ENCODE peak calls at places on chromosomes 2 and 18, in four cellular contexts. L, K, C and J are unnamed samples.

GRCh38 chr2:197311521-197312033 is 997 bp upstream of the ANKRD44 start:
- DNase-seq in C (no peak), K (no peak), L (no peak), J (no peak)

GRCh38 chr2:96500385-96501066 is 4.6 kb downstream of the NEURL3 start:
- DNase-seq in K (no peak), C (no peak), L (no peak), J (no peak)

GRCh38 chr2:105873721-105874120 is 129.0 kb downstream of the NCK2 start:
- DNase-seq in C (no peak), K (peak), L (peak), J (peak)

GRCh38 chr2:221502270-221502973 is 69.7 kb downstream of the EPHA4 start:
- DNase-seq in L (no peak), K (no peak), C (no peak), J (peak)

GRCh38 chr18:58800582-58800981 is 64.1 kb upstream of the ZNF532 start:
- DNase-seq in C (no peak), K (peak), L (peak), J (no peak)

GRCh38 chr2:75476778-75477177 is 84.0 kb downstream of the EVA1A start:
- DNase-seq in K (peak), L (no peak), C (no peak), J (peak)

GRCh38 chr18:68791801-68792200 is 6.1 kb upstream of the CCDC102B start:
- DNase-seq in K (no peak), L (no peak), C (no peak), J (no peak)

GRCh38 chr2:239942090-239942489 is 83.1 kb downstream of the NDUFA10 start:
- DNase-seq in C (peak), L (no peak), K (no peak), J (no peak)

GRCh38 chr2:64865073-64865830 is 123.9 kb upstream of the SLC1A4 start:
- DNase-seq in K (peak), C (peak), L (peak), J (peak)

GRCh38 chr2:28681216-28681981 is 70.2 kb upstream of the PPP1CB start:
- DNase-seq in K (peak), L (peak), C (peak), J (no peak)

GRCh38 chr2:31297751-31298150 is 63.8 kb downstream of the EHD3 start:
- DNase-seq in K (no peak), L (no peak), C (no peak), J (peak)

GRCh38 chr2:168114619-168115018 is 132.8 kb downstream of the STK39 start:
- DNase-seq in L (no peak), K (no peak), C (no peak), J (no peak)

GRCh38 chr18:63236990-63237389 is 82.6 kb downstream of the BCL2 start:
- DNase-seq in K (no peak), L (no peak), C (peak), J (no peak)

GRCh38 chr2:39107156-39107555 is 13.7 kb downstream of the SOS1 start:
- DNase-seq in C (no peak), L (no peak), K (no peak), J (no peak)

GRCh38 chr2:81206216-81206615 is 901.7 kb upstream of the LRRTM1 start:
- DNase-seq in L (peak), C (no peak), K (no peak), J (no peak)

DNA sequence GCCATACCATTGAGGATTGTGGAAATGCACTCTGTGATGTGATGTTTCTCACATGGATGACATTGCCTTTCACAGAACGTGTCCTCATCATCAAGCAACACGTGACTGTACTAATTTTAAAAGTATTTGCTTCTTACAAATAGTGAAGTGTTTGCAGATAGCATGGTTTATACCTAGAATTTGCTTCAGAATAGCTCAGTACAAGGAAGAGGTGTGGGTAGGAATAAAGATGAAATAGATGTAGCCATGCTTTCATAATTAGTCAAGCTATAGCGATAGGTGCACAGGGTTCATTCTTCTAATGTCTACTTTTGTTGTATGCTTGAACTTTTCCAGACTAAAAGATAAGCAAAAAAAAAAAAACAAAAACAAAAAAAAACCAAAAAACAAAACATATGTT is 27.5 kb downstream of the MAP4K4 start:
- DNase-seq in C (no peak), K (no peak), L (no peak), J (no peak)
- TF ChIP-seq CTCF in C (no peak), K (no peak), L (no peak), J (no peak)

GRCh38 chr2:206125914-206126313 is 33.3 kb downstream of the NDUFS1 start:
- DNase-seq in L (no peak), K (no peak), C (no peak), J (no peak)

DNA sequence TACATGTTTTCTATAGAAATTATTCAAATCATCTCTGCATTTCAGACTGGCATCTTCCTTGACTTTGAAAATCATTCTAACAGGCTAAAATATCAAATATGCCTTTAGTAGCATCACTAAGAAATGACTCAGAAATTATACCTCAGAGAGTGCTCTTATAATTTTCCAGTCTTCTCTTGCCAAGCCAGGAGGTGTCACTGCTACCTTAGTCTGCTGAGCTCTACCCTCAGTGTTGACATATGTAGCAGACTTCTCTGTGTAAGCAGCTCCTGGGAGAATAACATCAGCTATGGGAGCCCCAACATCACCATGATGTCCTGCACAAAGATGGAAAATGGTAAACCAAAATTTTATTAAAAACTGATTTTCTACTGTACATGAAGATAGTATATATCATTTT is 31.6 kb downstream of the NDUFS1 start:
- DNase-seq in L (no peak), K (no peak), C (no peak), J (peak)
- TF ChIP-seq CTCF in L (no peak), K (no peak), C (no peak), J (peak)

DNA sequence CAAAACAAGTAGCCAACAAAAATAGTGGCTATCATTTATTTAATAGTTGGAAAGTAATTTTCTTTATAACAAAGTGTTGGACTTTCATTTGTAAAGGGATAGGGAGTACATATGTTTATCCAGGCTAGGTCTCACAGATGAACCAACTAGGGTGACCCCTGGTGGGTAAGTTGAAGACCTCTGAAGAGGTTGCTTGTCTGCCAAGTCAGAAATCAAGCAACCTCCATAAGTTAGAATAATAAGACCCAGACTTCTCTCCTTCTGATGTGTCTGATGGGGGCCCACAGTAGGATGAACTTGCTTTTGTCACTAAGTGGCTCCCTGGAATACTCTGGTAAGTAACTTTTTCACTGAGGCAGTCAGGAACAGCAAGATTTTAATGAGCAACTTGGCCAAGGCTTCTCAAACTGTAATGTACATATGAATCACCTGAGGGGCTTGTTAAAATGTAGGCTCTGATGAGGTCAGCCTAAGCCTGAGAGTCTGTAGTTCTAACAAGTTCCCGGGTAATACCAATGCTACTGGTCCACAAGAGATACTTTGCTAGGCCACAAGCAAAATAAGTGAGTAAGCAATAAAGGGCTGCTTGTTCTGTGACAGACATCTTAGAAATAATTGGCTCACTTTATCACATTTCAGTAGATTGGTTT is 319.6 kb downstream of the PIK3C3 start:
- DNase-seq in L (peak), C (no peak), K (no peak), J (peak)
- TF ChIP-seq CTCF in L (no peak), C (no peak), K (peak), J (peak)

DNA sequence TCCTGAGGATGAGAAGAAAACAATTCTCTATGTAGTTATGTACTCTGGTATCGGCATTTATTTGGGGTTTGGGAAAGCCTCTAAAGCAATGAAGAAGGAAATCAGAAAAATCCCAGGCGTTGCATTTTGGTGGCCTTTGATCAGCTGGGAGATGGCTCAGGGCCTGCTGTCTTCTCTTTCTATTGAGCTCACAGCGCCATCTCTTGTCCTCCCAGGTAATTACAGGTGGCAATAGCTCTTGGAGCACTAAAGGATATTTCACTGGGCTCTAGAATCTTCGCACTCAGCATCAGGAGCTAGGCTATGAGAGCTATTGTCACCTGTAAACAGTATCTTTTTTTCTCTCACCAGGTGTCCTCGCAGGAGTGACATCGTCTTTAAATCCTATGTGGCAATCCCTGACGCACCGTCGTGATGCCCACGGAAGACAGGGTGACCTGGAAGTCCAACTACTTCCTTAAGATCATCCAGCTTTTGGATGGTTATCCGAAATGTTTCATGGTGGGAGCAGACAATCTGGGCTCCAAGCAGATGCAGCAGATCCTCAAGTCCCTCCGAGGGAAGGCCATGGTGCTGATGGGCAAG is 76.1 kb upstream of the PMAIP1 start:
- DNase-seq in L (peak), K (no peak), C (no peak), J (peak)
- TF ChIP-seq CTCF in L (peak), K (peak), C (peak), J (peak)